ENCODE peak calls at places on chromosomes 3 and 15, in five cellular contexts. P, V, L, T and Y are unnamed samples.

GRCh38 chr15:74955017-74955416 is 1.6 kb downstream of the RPP25 start:
- DNase-seq in P (no peak), T (no peak), V (no peak), L (no peak), Y (no peak)

GRCh38 chr15:48385431-48385830 is 54.2 kb downstream of the DUT start:
- DNase-seq in P (peak; percentile 56), V (no peak), L (no peak), T (peak; percentile 99), Y (no peak)

GRCh38 chr15:92884813-92885461 is 15.2 kb upstream of the CHD2 start:
- DNase-seq in V (no peak), T (no peak), L (no peak), P (no peak), Y (no peak)

GRCh38 chr3:32816439-32817194 is 1.2 kb upstream of the TRIM71 start:
- DNase-seq in P (no peak), L (peak; percentile 71), T (no peak), V (no peak), Y (peak; percentile 70)

GRCh38 chr3:123258359-123258758 is 56.6 kb downstream of the SEC22A start:
- DNase-seq in P (no peak), T (no peak), V (no peak), L (no peak), Y (no peak)

GRCh38 chr15:68464451-68465090 is 32.6 kb upstream of the ITGA11 start:
- DNase-seq in P (no peak), V (no peak), L (no peak), T (no peak), Y (no peak)

GRCh38 chr3:136456196-136456595 is 206.1 kb downstream of the PCCB start:
- DNase-seq in T (no peak), V (no peak), P (no peak), L (no peak), Y (no peak)

GRCh38 chr3:111732248-111732879 is 126.7 kb upstream of the PHLDB2 start:
- DNase-seq in P (no peak), L (no peak), T (no peak), V (no peak), Y (no peak)

GRCh38 chr3:184250167-184250828 is 826 bp downstream of the EEF1AKMT4 start:
- DNase-seq in T (peak; percentile 51), L (peak; percentile 85), P (peak; percentile 97), V (peak; percentile 91), Y (peak; percentile 90)

GRCh38 chr3:67292356-67293225 is 294.5 kb downstream of the KBTBD8 start:
- DNase-seq in T (no peak), L (no peak), P (no peak), V (no peak), Y (no peak)

GRCh38 chr3:16917256-16917935 is 32.6 kb downstream of the PLCL2 start:
- DNase-seq in L (no peak), V (no peak), P (no peak), T (no peak), Y (no peak)

GRCh38 chr3:129934234-129935123 is 40.0 kb upstream of the TRH start:
- DNase-seq in P (peak; percentile 21), T (no peak), V (no peak), L (peak; percentile 43), Y (peak; percentile 29)

GRCh38 chr3:81723732-81724313 is 37.6 kb downstream of the GBE1 start:
- DNase-seq in T (no peak), V (no peak), L (no peak), P (no peak), Y (no peak)

GRCh38 chr15:59516655-59517461 is 78.9 kb downstream of the FAM81A start:
- DNase-seq in P (no peak), T (no peak), V (no peak), L (no peak), Y (no peak)

GRCh38 chr3:139120336-139120971 is 75.8 kb upstream of the PRR23C start:
- DNase-seq in T (peak; percentile 88), V (no peak), P (no peak), L (peak; percentile 22), Y (no peak)

GRCh38 chr3:50246517-50246954 is 10.5 kb downstream of the GNAI2 start:
- DNase-seq in P (peak; percentile 80), L (no peak), V (no peak), T (peak; percentile 75), Y (no peak)

GRCh38 chr3:9151240-9151639 is 98.2 kb downstream of the SRGAP3 start:
- DNase-seq in T (peak; percentile 40), V (no peak), P (no peak), L (no peak), Y (no peak)

GRCh38 chr15:93321881-93322282 is 232.9 kb upstream of the RGMA start:
- DNase-seq in L (no peak), V (no peak), T (no peak), P (no peak), Y (peak; percentile 28)

GRCh38 chr3:65177879-65178484 is 490.2 kb upstream of the ADAMTS9 start:
- DNase-seq in L (no peak), P (no peak), V (no peak), T (no peak), Y (no peak)

GRCh38 chr3:188153498-188153948 is 434 bp upstream of the LPP start:
- DNase-seq in T (peak; percentile 70), P (peak; percentile 93), V (no peak), L (peak; percentile 63), Y (peak; percentile 96)

GRCh38 chr3:46097691-46098241 is 70.5 kb upstream of the XCR1 start:
- DNase-seq in V (no peak), L (no peak), P (no peak), T (no peak), Y (no peak)

GRCh38 chr3:67241084-67241483 is 243.0 kb downstream of the KBTBD8 start:
- DNase-seq in T (no peak), V (no peak), P (no peak), L (no peak), Y (no peak)